ENCODE peak calls at places on chromosomes 2 and 18, in four cellular contexts. One of them, this sample, is unnamed.

GRCh38 chr2:113208995-113209868 is 35.5 kb downstream of the PSD4 start:
- DNase-seq in K562: no peak
- DNase-seq in HepG2: no peak
- DNase-seq in H1: no peak
- DNase-seq in this sample: no peak

GRCh38 chr18:44067201-44067600 is 613.5 kb upstream of the SETBP1 start:
- DNase-seq in K562: no peak
- DNase-seq in H1: no peak
- DNase-seq in HepG2: no peak
- DNase-seq in this sample: no peak

GRCh38 chr18:56248613-56249235 is 389.7 kb downstream of the TXNL1 start:
- DNase-seq in HepG2: no peak
- DNase-seq in H1: no peak
- DNase-seq in K562: no peak
- DNase-seq in this sample: no peak

GRCh38 chr2:37711308-37711731 is 39.9 kb upstream of the CDC42EP3 start:
- DNase-seq in HepG2: no peak
- DNase-seq in K562: no peak
- DNase-seq in H1: no peak
- DNase-seq in this sample: peak

GRCh38 chr2:241613018-241613780 is 23.8 kb downstream of the THAP4 start:
- DNase-seq in HepG2: no peak
- DNase-seq in H1: no peak
- DNase-seq in K562: no peak
- DNase-seq in this sample: no peak

GRCh38 chr18:74994502-74995403 is 214.2 kb downstream of the PTGR3 start:
- DNase-seq in K562: no peak
- DNase-seq in HepG2: no peak
- DNase-seq in H1: no peak
- DNase-seq in this sample: no peak

GRCh38 chr2:38751847-38752410 is 768 bp upstream of the SRSF7 start:
- DNase-seq in K562: peak
- DNase-seq in H1: no peak
- DNase-seq in HepG2: peak
- DNase-seq in this sample: no peak

GRCh38 chr2:68913359-68913758 is 39.3 kb downstream of the GKN2 start:
- DNase-seq in H1: no peak
- DNase-seq in K562: peak
- DNase-seq in HepG2: no peak
- DNase-seq in this sample: no peak

GRCh38 chr2:166127217-166128155 is at the start of gene SCN1A:
- DNase-seq in HepG2: peak
- DNase-seq in K562: peak
- DNase-seq in H1: no peak
- DNase-seq in this sample: peak

GRCh38 chr2:69309336-69310048 is 77.5 kb downstream of the GFPT1 start:
- DNase-seq in H1: no peak
- DNase-seq in K562: no peak
- DNase-seq in HepG2: no peak
- DNase-seq in this sample: no peak

GRCh38 chr2:218235017-218235416 is 18.0 kb downstream of the ARPC2 start:
- DNase-seq in K562: no peak
- DNase-seq in HepG2: no peak
- DNase-seq in H1: no peak
- DNase-seq in this sample: no peak

GRCh38 chr2:189522435-189523151 is 58.0 kb downstream of the SLC40A1 start:
- DNase-seq in H1: no peak
- DNase-seq in HepG2: peak
- DNase-seq in K562: no peak
- DNase-seq in this sample: no peak
- TF ChIP-seq FOSL1 in H1: no peak
- TF ChIP-seq FOSL1 in HepG2: no peak
- TF ChIP-seq FOSL1 in K562: no peak
- TF ChIP-seq FOSL1 in this sample: no peak

GRCh38 chr2:127675335-127676261 is at the start of gene LIMS2:
- DNase-seq in K562: no peak
- DNase-seq in H1: peak
- DNase-seq in HepG2: no peak
- DNase-seq in this sample: no peak
- TF ChIP-seq FOSL1 in K562: no peak
- TF ChIP-seq FOSL1 in H1: no peak
- TF ChIP-seq FOSL1 in HepG2: no peak
- TF ChIP-seq FOSL1 in this sample: no peak

DNA sequence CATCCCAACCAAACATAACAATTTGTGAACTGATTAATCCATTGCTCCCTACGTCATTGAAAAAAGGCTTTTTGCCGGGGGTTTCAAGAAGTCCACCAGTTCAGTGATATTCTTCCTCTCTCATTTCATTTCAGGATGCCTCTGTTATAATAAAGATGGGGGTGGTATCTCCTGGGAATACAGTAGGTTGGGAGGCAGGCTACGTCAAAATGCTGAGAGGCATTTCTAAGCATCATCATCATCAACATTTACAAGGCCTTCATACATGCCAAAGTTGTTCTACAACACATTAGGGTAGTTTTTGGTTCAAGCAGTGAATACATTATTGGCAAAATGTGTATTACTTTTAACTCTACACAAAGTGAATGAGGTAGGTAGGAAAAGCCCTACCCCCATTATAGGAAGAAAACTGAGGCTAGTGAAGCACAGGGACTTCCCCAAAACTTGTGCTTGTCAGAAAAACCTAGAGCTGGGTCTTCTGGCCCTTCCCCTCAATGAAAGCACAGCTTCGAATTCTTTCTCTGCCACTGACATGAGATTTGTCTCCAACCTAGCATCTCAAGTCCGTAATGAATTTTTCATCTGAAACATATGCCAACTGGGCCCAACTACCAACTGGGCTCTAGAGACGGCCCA is 11.3 kb downstream of the OSR1 start:
- DNase-seq in H1: no peak
- DNase-seq in K562: no peak
- DNase-seq in HepG2: no peak
- DNase-seq in this sample: no peak
- TF ChIP-seq FOSL1 in H1: no peak
- TF ChIP-seq FOSL1 in K562: no peak
- TF ChIP-seq FOSL1 in HepG2: no peak
- TF ChIP-seq FOSL1 in this sample: no peak

DNA sequence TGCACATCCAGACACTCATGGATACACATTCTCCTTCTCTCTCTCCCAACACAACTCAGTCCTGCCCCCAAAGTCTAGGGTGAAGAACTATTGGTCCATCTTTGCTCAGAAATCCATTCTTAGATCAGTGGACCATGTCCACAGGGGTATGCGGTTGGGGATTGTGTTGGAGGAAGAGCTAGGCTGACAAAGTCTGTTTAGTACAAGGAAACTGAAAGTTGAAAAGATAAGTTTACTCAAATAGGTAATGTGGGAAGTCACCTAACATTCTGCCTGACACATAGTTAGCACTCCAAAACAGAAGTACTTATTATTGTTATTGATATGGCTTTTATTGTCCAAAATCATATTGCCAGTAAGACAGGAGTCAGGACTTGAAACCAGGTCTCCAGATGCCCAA is 55.9 kb downstream of the ALK start:
- DNase-seq in HepG2: no peak
- DNase-seq in H1: no peak
- DNase-seq in K562: no peak
- DNase-seq in this sample: no peak
- TF ChIP-seq FOSL1 in HepG2: no peak
- TF ChIP-seq FOSL1 in H1: no peak
- TF ChIP-seq FOSL1 in K562: no peak
- TF ChIP-seq FOSL1 in this sample: no peak

GRCh38 chr2:130798472-130799221 is 38.1 kb upstream of the ARHGEF4 start:
- DNase-seq in K562: no peak
- DNase-seq in H1: peak
- DNase-seq in HepG2: no peak
- DNase-seq in this sample: no peak

GRCh38 chr2:130797493-130798435 is 39.0 kb upstream of the ARHGEF4 start:
- DNase-seq in H1: peak
- DNase-seq in HepG2: peak
- DNase-seq in K562: peak
- DNase-seq in this sample: peak

GRCh38 chr2:130795431-130795830 is 40.1 kb downstream of the AMER3 start:
- DNase-seq in HepG2: no peak
- DNase-seq in H1: no peak
- DNase-seq in K562: no peak
- DNase-seq in this sample: no peak

GRCh38 chr2:130799295-130799694 is 37.4 kb upstream of the ARHGEF4 start:
- DNase-seq in K562: no peak
- DNase-seq in HepG2: no peak
- DNase-seq in H1: no peak
- DNase-seq in this sample: no peak

GRCh38 chr2:130796280-130796679 is 40.4 kb upstream of the ARHGEF4 start:
- DNase-seq in K562: no peak
- DNase-seq in H1: peak
- DNase-seq in HepG2: no peak
- DNase-seq in this sample: no peak
- TF ChIP-seq FOSL1 in K562: no peak
- TF ChIP-seq FOSL1 in H1: no peak
- TF ChIP-seq FOSL1 in HepG2: no peak
- TF ChIP-seq FOSL1 in this sample: no peak

DNA sequence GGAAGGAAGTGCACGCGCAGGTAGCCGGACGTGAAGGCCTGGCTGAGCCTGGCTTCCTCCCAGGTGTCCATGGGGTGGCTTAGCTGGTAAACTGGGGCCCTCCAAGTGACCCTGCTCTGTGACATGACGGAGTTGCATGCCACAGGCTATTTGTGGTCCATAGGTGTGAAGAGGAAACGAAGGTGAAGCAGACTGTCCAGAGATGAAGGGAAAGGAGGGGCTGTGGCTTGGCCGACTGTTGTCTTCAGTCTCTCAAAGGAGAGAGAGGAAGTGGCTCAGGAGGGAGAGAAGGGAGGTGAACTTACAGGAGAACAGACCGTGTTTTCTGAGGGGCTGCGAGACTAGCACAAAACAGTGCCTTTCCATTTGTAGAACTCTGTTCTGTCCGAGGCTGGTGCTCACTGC is 19.3 kb downstream of the INPP5D start:
- DNase-seq in HepG2: no peak
- DNase-seq in K562: no peak
- DNase-seq in H1: no peak
- DNase-seq in this sample: no peak
- TF ChIP-seq FOSL1 in HepG2: no peak
- TF ChIP-seq FOSL1 in K562: no peak
- TF ChIP-seq FOSL1 in H1: no peak
- TF ChIP-seq FOSL1 in this sample: no peak